ENCODE peak calls at places on chromosomes 5 and 9, in eight cellular contexts. O, Y, F, M, H, Z, B and Q are unnamed samples.

GRCh38 chr9:71355884-71356283 is 234.5 kb upstream of the TRPM3 start:
- DNase-seq in B (no peak), Z (no peak), Y (no peak), H (no peak), M (no peak), O (no peak), F (no peak), Q (no peak)

GRCh38 chr5:64074533-64074932 is 91.1 kb upstream of the RNF180 start:
- DNase-seq in M (peak; percentile 7), H (no peak), F (no peak), Z (peak; percentile 43), O (no peak), Y (no peak), B (peak; percentile 10), Q (no peak)

GRCh38 chr5:21862986-21863385 is 990.2 kb downstream of the CDH12 start:
- DNase-seq in Y (no peak), M (no peak), Z (no peak), O (no peak), F (no peak), H (no peak), B (no peak), Q (no peak)

GRCh38 chr9:126809068-126809467 is 4.2 kb downstream of the ZBTB43 start:
- DNase-seq in H (no peak), F (no peak), O (no peak), M (no peak), B (no peak), Y (no peak), Z (no peak), Q (no peak)

GRCh38 chr9:106111039-106111740 is 416.8 kb downstream of the TMEM38B start:
- DNase-seq in M (no peak), B (no peak), Y (no peak), O (no peak), Z (no peak), H (no peak), F (no peak), Q (no peak)

GRCh38 chr9:4068449-4068848 is 231.4 kb downstream of the GLIS3 start:
- DNase-seq in Y (no peak), M (no peak), O (no peak), Z (no peak), H (no peak), F (no peak), B (no peak), Q (no peak)

GRCh38 chr9:109793196-109793595 is 13.2 kb downstream of the PALM2AKAP2 start:
- DNase-seq in Z (peak; percentile 88), O (no peak), M (peak; percentile 97), B (peak; percentile 93), Y (no peak), F (peak; percentile 54), H (no peak), Q (no peak)

GRCh38 chr5:150542933-150543445 is 35.1 kb downstream of the NDST1 start:
- DNase-seq in H (no peak), Y (no peak), M (no peak), O (no peak), F (peak; percentile 29), B (no peak), Z (no peak), Q (no peak)

GRCh38 chr5:43674536-43674935 is 71.6 kb downstream of the NNT start:
- DNase-seq in Z (no peak), O (no peak), F (no peak), H (no peak), Y (no peak), M (no peak), B (no peak), Q (no peak)

GRCh38 chr5:132389453-132390286 is 20.2 kb downstream of the SLC22A5 start:
- DNase-seq in B (peak; percentile 99), Y (no peak), M (peak; percentile 98), Z (peak; percentile 96), O (no peak), F (peak; percentile 99), H (no peak), Q (peak; percentile 28)

GRCh38 chr9:83208065-83208850 is 145.3 kb upstream of the RASEF start:
- DNase-seq in O (no peak), M (no peak), Y (no peak), B (no peak), Z (no peak), H (no peak), F (peak; percentile 14), Q (no peak)